ENCODE peak calls at places on chromosomes 7 and 10, in six cellular contexts. A is H9, C is IMR-90, S is left ventricle myocardium inferior, G is progenitor cell of endocrine pancreas, L is fibroblast of mammary gland. V is an unnamed sample.

GRCh38 chr7:135349746-135350145 is 116.1 kb downstream of the STRA8 start:
- DNase-seq in G (no peak), A (no peak), L (peak), S (no peak), C (peak), V (no peak)

GRCh38 chr10:113252650-113253560 is 299.9 kb upstream of the HABP2 start:
- DNase-seq in G (no peak), A (no peak), L (no peak), S (no peak), C (no peak), V (no peak)

GRCh38 chr7:157601530-157601929 is 264.7 kb downstream of the DNAJB6 start:
- DNase-seq in L (no peak), A (no peak), C (no peak), G (no peak), S (no peak), V (no peak)

GRCh38 chr10:20970044-20970443 is 72.9 kb upstream of the NEBL start:
- DNase-seq in G (no peak), L (peak), C (no peak), A (no peak), S (no peak), V (no peak)

GRCh38 chr7:6375346-6376101 is 72.2 kb downstream of the DAGLB start:
- DNase-seq in S (no peak), A (no peak), L (peak), C (peak), G (no peak), V (no peak)

GRCh38 chr7:50285259-50285658 is 19.3 kb upstream of the IKZF1 start:
- DNase-seq in C (no peak), L (no peak), S (no peak), A (no peak), G (no peak), V (no peak)

GRCh38 chr10:14532473-14533251 is 201.9 kb upstream of the FRMD4A start:
- DNase-seq in C (peak), S (no peak), A (no peak), G (no peak), L (no peak), V (no peak)

GRCh38 chr7:155477469-155477868 is 19.5 kb downstream of the EN2 start:
- DNase-seq in C (no peak), S (no peak), G (no peak), A (no peak), L (no peak), V (no peak)

GRCh38 chr7:100563809-100564400 is 9.8 kb downstream of the SAP25 start:
- DNase-seq in A (peak), S (peak), L (peak), G (peak), C (peak), V (peak)

GRCh38 chr7:77698042-77698625 is 1.9 kb downstream of the RSBN1L start:
- DNase-seq in L (no peak), S (no peak), A (no peak), G (no peak), C (no peak), V (no peak)

GRCh38 chr10:14838582-14839304 is 637 bp downstream of the HSPA14 start:
- DNase-seq in L (no peak), G (peak), C (no peak), A (peak), S (peak), V (peak)

GRCh38 chr10:99999319-100000108 is 10.2 kb downstream of the DNMBP start:
- DNase-seq in A (no peak), G (no peak), C (no peak), S (no peak), L (no peak), V (no peak)

GRCh38 chr7:134452419-134452827 is 6.5 kb downstream of the AKR1B1 start:
- DNase-seq in A (no peak), S (peak), G (no peak), L (no peak), C (no peak), V (no peak)

GRCh38 chr7:1227071-1227804 is 5.4 kb upstream of the UNCX start:
- DNase-seq in L (no peak), C (no peak), S (no peak), A (peak), G (no peak), V (no peak)

GRCh38 chr10:127695431-127695830 is 41.6 kb upstream of the FOXI2 start:
- DNase-seq in G (no peak), C (no peak), S (no peak), L (no peak), A (no peak), V (no peak)

GRCh38 chr7:151315038-151315655 is 26.5 kb upstream of the NUB1 start:
- DNase-seq in L (peak), S (peak), C (peak), G (peak), A (peak), V (peak)

GRCh38 chr10:43035785-43036184 is 41.1 kb upstream of the RET start:
- DNase-seq in G (no peak), A (no peak), C (no peak), S (no peak), L (no peak), V (no peak)

GRCh38 chr10:14554843-14555205 is 219.9 kb downstream of the FAM107B start:
- DNase-seq in C (peak), S (no peak), L (peak), A (no peak), G (no peak), V (no peak)

GRCh38 chr7:49769285-49769857 is 4.1 kb upstream of the VWC2 start:
- DNase-seq in S (no peak), L (no peak), G (no peak), A (no peak), C (no peak), V (no peak)

GRCh38 chr10:103858360-103858759 is 3.0 kb upstream of the SH3PXD2A start:
- DNase-seq in S (no peak), G (no peak), L (no peak), C (no peak), A (no peak), V (no peak)

GRCh38 chr10:87503892-87504291 is 801 bp upstream of the MINPP1 start:
- DNase-seq in A (no peak), G (no peak), S (no peak), L (peak), C (peak), V (no peak)

GRCh38 chr10:59362184-59362966 is at the start of gene FAM13C:
- DNase-seq in C (peak), A (peak), S (peak), L (peak), G (peak), V (peak)

GRCh38 chr7:94064541-94065191 is 60.5 kb upstream of the BET1 start:
- DNase-seq in A (no peak), L (no peak), S (no peak), G (no peak), C (peak), V (no peak)

GRCh38 chr7:42661312-42661711 is 250.6 kb downstream of the C7orf25 start:
- DNase-seq in C (no peak), G (no peak), A (no peak), S (no peak), L (peak), V (no peak)

GRCh38 chr7:34758111-34758601 is 100.1 kb downstream of the NPSR1 start:
- DNase-seq in L (no peak), G (no peak), A (no peak), S (no peak), C (no peak), V (no peak)

GRCh38 chr10:58158806-58159205 is 108.9 kb downstream of the IPMK start:
- DNase-seq in L (peak), G (no peak), S (no peak), C (peak), A (no peak), V (no peak)

GRCh38 chr7:11847336-11847735 is 15.3 kb upstream of the THSD7A start:
- DNase-seq in A (no peak), L (no peak), C (no peak), S (no peak), G (no peak), V (no peak)

GRCh38 chr10:28471705-28472050 is 61.2 kb upstream of the WAC start:
- DNase-seq in S (no peak), A (no peak), C (no peak), L (no peak), G (no peak), V (no peak)

GRCh38 chr10:34523017-34523767 is 291.9 kb downstream of the PARD3 start:
- DNase-seq in L (peak), C (peak), A (no peak), G (no peak), S (no peak), V (no peak)

GRCh38 chr7:12961910-12962309 is 274.5 kb downstream of the ARL4A start:
- DNase-seq in G (no peak), L (no peak), A (no peak), S (no peak), C (no peak), V (no peak)

GRCh38 chr10:124601431-124602120 is 140.0 kb downstream of the LHPP start:
- DNase-seq in C (no peak), G (no peak), A (no peak), S (no peak), L (no peak), V (no peak)

GRCh38 chr10:112778579-112778978 is 171.5 kb upstream of the TCF7L2 start:
- DNase-seq in L (no peak), S (no peak), G (no peak), A (no peak), C (peak), V (no peak)

GRCh38 chr7:71645836-71646235 is 513.9 kb downstream of the GALNT17 start:
- DNase-seq in G (no peak), A (no peak), S (no peak), C (no peak), L (peak), V (no peak)

GRCh38 chr7:50448823-50449222 is 1.3 kb downstream of the FIGNL1 start:
- DNase-seq in G (no peak), S (no peak), C (no peak), A (no peak), L (no peak), V (no peak)

GRCh38 chr7:127791790-127792189 is 139.8 kb downstream of the SND1 start:
- DNase-seq in L (peak), C (peak), A (no peak), G (no peak), S (no peak), V (no peak)

GRCh38 chr10:69757553-69758309 is 44.0 kb upstream of the COL13A1 start:
- DNase-seq in S (peak), L (peak), G (no peak), A (no peak), C (peak), V (peak)

GRCh38 chr7:132601783-132602182 is 25.5 kb upstream of the PLXNA4 start:
- DNase-seq in C (no peak), G (no peak), A (no peak), S (no peak), L (no peak), V (no peak)

GRCh38 chr7:132592947-132593335 is 16.7 kb upstream of the PLXNA4 start:
- DNase-seq in G (no peak), S (no peak), A (peak), C (no peak), L (no peak), V (no peak)

GRCh38 chr7:132592238-132592946 is 16.1 kb upstream of the PLXNA4 start:
- DNase-seq in S (no peak), A (peak), G (no peak), L (no peak), C (no peak), V (no peak)

DNA sequence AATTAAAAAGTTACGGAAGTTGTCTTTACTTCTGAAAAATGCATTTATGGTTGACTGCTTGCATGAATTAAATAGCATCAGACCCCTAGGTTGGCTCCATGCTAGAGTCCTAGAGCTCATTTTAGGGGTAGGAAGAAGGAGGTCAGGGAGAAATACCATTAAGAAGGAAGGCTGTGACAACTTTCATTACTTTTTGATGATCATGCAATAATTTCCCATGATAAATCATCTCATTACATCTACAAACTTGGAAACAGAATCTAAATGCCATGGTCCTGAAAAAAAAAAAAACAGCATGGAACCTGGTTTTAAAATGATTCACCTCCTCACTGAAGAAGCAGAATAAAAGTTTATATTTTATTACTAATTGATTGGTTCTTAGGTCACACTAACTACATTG is 20.3 kb upstream of the PLXNA4 start:
- DNase-seq in C (no peak), G (no peak), L (no peak), A (no peak), S (no peak), V (no peak)
- TF ChIP-seq CTCF in C (no peak), G (no peak), L (no peak), A (no peak), S (no peak), V (no peak)

GRCh38 chr7:105521731-105522458 is at the start of gene PUS7:
- DNase-seq in S (peak), A (peak), G (peak), C (peak), L (peak), V (peak)
- TF ChIP-seq CTCF in S (no peak), A (no peak), G (no peak), C (no peak), L (no peak), V (no peak)

DNA sequence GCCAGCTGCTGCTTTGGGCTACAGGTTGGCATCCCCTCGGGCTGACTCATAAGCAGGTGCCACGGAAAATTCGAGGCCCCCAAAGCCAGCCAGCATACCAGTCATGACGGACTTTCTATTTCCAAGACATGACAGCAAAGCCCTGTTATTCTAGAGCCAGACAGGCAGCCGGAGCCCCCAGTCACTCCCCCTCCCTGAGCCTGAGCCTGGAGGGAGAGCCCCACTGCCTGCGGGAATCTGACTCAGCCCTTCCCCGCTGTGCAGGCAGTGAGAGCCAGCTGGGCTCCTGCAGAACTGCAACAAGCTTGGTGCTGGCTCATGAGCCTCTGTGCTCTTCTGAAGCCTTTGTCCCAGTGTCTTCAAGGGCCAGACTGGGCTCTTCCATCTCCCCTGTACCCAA is 15.8 kb downstream of the BTBD16 start:
- DNase-seq in C (peak), L (peak), A (peak), S (peak), G (no peak), V (no peak)
- TF ChIP-seq CTCF in C (no peak), L (no peak), A (no peak), S (no peak), G (no peak), V (no peak)

GRCh38 chr7:101869901-101870290 is 52.5 kb downstream of the CUX1 start:
- DNase-seq in S (no peak), A (no peak), C (no peak), G (no peak), L (no peak), V (no peak)

GRCh38 chr7:101871351-101871750 is 53.9 kb downstream of the CUX1 start:
- DNase-seq in G (no peak), C (no peak), S (no peak), L (no peak), A (no peak), V (no peak)

GRCh38 chr7:101868191-101868950 is 50.9 kb downstream of the CUX1 start:
- DNase-seq in C (no peak), A (no peak), G (no peak), S (no peak), L (no peak), V (no peak)

GRCh38 chr7:101869026-101869900 is 51.8 kb downstream of the CUX1 start:
- DNase-seq in C (no peak), S (no peak), L (no peak), A (peak), G (no peak), V (no peak)

DNA sequence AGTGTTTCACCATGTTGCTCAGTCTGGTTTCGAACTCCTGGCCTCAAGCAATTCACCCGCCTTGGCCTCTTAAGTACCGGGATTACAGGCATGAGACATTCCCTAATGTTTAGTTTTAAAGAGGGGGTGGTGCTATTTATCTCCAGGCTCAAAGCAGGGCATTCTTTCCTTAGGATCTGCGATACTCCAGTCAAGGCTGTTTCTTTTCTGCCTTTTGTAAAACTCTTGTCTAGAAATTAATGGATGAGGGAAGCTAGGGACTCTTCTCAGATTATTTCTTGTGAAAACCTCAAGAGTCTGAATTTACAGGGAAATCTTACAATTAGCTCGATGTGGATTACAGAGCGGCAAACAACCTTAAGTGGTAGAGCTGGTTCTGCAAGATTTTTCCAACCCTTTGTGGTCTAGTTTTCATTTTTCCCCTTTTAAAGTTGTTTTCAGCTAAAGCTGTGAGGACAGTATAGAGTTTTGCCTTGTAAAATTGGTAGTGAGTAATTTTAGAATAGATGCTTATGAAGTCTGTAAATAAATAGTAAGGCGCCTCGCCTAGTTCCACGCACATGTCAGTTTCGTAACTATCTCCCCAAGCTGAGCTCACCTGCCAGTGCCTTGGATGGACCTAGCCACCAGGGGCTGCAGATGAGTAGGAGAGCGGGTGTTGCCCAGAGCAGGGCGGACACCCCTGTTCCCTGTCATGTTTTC is 53.1 kb downstream of the CUX1 start:
- DNase-seq in G (no peak), S (no peak), L (no peak), C (peak), A (peak), V (no peak)
- TF ChIP-seq CTCF in G (peak), S (peak), L (no peak), C (peak), A (peak), V (no peak)

GRCh38 chr7:111329367-111330234 is 232.7 kb downstream of the IMMP2L start:
- DNase-seq in S (no peak), C (peak), G (no peak), A (no peak), L (peak), V (no peak)
- TF ChIP-seq CTCF in S (peak), C (peak), G (no peak), A (peak), L (no peak), V (no peak)

DNA sequence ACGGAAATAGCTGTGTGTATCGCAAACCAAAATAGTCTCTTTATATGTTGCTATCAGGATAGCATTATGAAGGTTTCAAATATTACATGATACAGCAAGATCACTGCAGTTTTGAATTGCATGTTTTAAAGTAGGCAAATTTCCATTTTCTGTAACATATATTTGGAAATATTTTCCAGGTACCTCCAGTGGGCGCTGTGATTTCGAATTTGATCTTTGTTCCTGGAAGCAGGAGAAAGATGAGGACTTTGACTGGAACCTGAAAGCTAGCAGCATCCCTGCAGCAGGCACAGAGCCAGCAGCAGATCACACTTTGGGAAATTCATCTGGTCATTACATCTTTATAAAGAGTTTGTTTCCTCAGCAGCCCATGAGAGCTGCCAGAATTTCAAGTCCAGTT is 299.0 kb downstream of the MALRD1 start:
- DNase-seq in C (no peak), L (peak), S (no peak), A (no peak), G (no peak), V (no peak)
- TF ChIP-seq CTCF in C (peak), L (peak), S (no peak), A (peak), G (peak), V (no peak)

DNA sequence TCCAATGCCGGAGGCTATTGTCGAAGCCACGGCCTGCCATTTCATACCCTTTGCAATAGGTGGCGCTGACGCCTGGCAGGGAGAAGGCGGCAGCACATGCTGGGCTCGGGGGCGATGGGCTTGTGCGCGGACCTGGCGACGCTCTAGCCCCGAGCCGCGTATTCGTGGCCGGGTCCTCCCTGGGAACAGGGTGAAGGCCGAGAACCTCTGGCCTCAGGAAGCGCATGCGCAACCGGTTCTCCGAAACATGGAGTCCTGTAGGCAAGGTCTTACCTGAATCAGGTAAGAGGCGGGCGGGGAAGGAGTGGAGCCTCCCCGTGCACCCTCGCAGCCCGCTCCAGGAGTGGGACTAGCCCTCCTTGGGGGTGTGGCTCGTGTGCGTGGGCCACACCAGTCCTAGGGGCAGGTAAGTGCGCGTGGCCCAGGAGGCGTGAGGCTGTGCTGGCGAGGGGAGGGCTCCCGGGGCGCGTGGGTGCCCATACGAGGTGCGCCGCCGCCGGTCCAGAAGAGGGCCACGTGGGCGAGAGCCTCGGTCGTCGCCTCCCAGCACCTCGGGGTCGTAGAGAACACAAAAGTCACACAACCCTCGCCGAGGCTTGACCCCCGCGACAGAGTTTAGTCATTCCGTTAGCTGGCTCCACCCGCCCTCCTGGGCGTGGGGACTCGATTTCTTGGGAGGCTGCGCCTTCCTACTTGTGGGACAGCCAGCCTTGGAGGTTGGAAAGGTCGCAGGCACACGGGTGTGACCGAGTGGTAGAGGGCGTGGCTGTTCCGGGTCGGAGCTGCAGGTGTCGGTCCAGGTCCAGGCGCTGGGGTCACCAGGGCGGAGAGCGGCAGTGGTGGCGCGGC is 5.5 kb upstream of the MEST start:
- DNase-seq in G (peak), C (no peak), L (no peak), S (peak), A (peak), V (peak)
- TF ChIP-seq CTCF in G (peak), C (peak), L (peak), S (peak), A (peak), V (peak)

V was measured in mesothelial cell of epicardium.